ENCODE peak calls at places on chromosomes 16 and 17, in five cellular contexts. One of them, this sample, is unnamed.

GRCh38 chr17:59366773-59367656 is 35.6 kb downstream of the YPEL2 start:
- DNase-seq in cardiac septum: no peak
- DNase-seq in iris pigment epithelial cell: peak
- DNase-seq in RPMI7951: no peak
- DNase-seq in activated T-helper 1 cell treated with anti-CD3 and anti-CD28 coated beads, Interleukin-2, amount 50 U/mL, for 16 hours: no peak
- DNase-seq in this sample: peak

GRCh38 chr17:74807925-74808324 is 31.8 kb upstream of the NAT9 start:
- DNase-seq in cardiac septum: no peak
- DNase-seq in iris pigment epithelial cell: no peak
- DNase-seq in RPMI7951: peak
- DNase-seq in activated T-helper 1 cell treated with anti-CD3 and anti-CD28 coated beads, Interleukin-2, amount 50 U/mL, for 16 hours: no peak
- DNase-seq in this sample: no peak

GRCh38 chr17:78126895-78127239 is 1.7 kb downstream of the TMC6 start:
- DNase-seq in cardiac septum: no peak
- DNase-seq in iris pigment epithelial cell: no peak
- DNase-seq in RPMI7951: no peak
- DNase-seq in activated T-helper 1 cell treated with anti-CD3 and anti-CD28 coated beads, Interleukin-2, amount 50 U/mL, for 16 hours: no peak
- DNase-seq in this sample: no peak

GRCh38 chr16:20300312-20301097 is 26.8 kb downstream of the GP2 start:
- DNase-seq in cardiac septum: no peak
- DNase-seq in iris pigment epithelial cell: peak
- DNase-seq in RPMI7951: peak
- DNase-seq in activated T-helper 1 cell treated with anti-CD3 and anti-CD28 coated beads, Interleukin-2, amount 50 U/mL, for 16 hours: no peak
- DNase-seq in this sample: peak

GRCh38 chr17:80146121-80147034 is 550 bp downstream of the EIF4A3 start:
- DNase-seq in cardiac septum: no peak
- DNase-seq in iris pigment epithelial cell: peak
- DNase-seq in RPMI7951: peak
- DNase-seq in activated T-helper 1 cell treated with anti-CD3 and anti-CD28 coated beads, Interleukin-2, amount 50 U/mL, for 16 hours: no peak
- DNase-seq in this sample: peak

GRCh38 chr17:7848131-7848579 is 6.7 kb upstream of the TMEM88 start:
- DNase-seq in cardiac septum: no peak
- DNase-seq in iris pigment epithelial cell: no peak
- DNase-seq in RPMI7951: no peak
- DNase-seq in activated T-helper 1 cell treated with anti-CD3 and anti-CD28 coated beads, Interleukin-2, amount 50 U/mL, for 16 hours: no peak
- DNase-seq in this sample: no peak

GRCh38 chr17:10730956-10731879 is 1.4 kb upstream of the TMEM220 start:
- DNase-seq in cardiac septum: no peak
- DNase-seq in iris pigment epithelial cell: no peak
- DNase-seq in RPMI7951: no peak
- DNase-seq in activated T-helper 1 cell treated with anti-CD3 and anti-CD28 coated beads, Interleukin-2, amount 50 U/mL, for 16 hours: no peak
- DNase-seq in this sample: no peak

GRCh38 chr16:12271006-12271405 is 294.5 kb downstream of the SNX29 start:
- DNase-seq in cardiac septum: no peak
- DNase-seq in iris pigment epithelial cell: peak
- DNase-seq in RPMI7951: peak
- DNase-seq in activated T-helper 1 cell treated with anti-CD3 and anti-CD28 coated beads, Interleukin-2, amount 50 U/mL, for 16 hours: no peak
- DNase-seq in this sample: peak

GRCh38 chr16:12141556-12141955 is 165.0 kb downstream of the SNX29 start:
- DNase-seq in cardiac septum: no peak
- DNase-seq in iris pigment epithelial cell: no peak
- DNase-seq in RPMI7951: no peak
- DNase-seq in activated T-helper 1 cell treated with anti-CD3 and anti-CD28 coated beads, Interleukin-2, amount 50 U/mL, for 16 hours: no peak
- DNase-seq in this sample: no peak

GRCh38 chr17:17132746-17133145 is 73.4 kb downstream of the PLD6 start:
- DNase-seq in cardiac septum: no peak
- DNase-seq in iris pigment epithelial cell: peak
- DNase-seq in RPMI7951: no peak
- DNase-seq in activated T-helper 1 cell treated with anti-CD3 and anti-CD28 coated beads, Interleukin-2, amount 50 U/mL, for 16 hours: no peak
- DNase-seq in this sample: no peak

GRCh38 chr17:68456529-68457167 is 648 bp downstream of the WIPI1 start:
- DNase-seq in cardiac septum: peak
- DNase-seq in iris pigment epithelial cell: peak
- DNase-seq in RPMI7951: peak
- DNase-seq in activated T-helper 1 cell treated with anti-CD3 and anti-CD28 coated beads, Interleukin-2, amount 50 U/mL, for 16 hours: no peak
- DNase-seq in this sample: peak

GRCh38 chr17:67680445-67681224 is 37.1 kb upstream of the NOL11 start:
- DNase-seq in cardiac septum: no peak
- DNase-seq in iris pigment epithelial cell: no peak
- DNase-seq in RPMI7951: no peak
- DNase-seq in activated T-helper 1 cell treated with anti-CD3 and anti-CD28 coated beads, Interleukin-2, amount 50 U/mL, for 16 hours: no peak
- DNase-seq in this sample: no peak

GRCh38 chr16:69346683-69347082 is 4.9 kb downstream of the TMED6 start:
- DNase-seq in cardiac septum: no peak
- DNase-seq in iris pigment epithelial cell: no peak
- DNase-seq in RPMI7951: no peak
- DNase-seq in activated T-helper 1 cell treated with anti-CD3 and anti-CD28 coated beads, Interleukin-2, amount 50 U/mL, for 16 hours: no peak
- DNase-seq in this sample: no peak

GRCh38 chr17:83186751-83187421 is 107.5 kb downstream of the METRNL start:
- DNase-seq in cardiac septum: no peak
- DNase-seq in iris pigment epithelial cell: no peak
- DNase-seq in RPMI7951: no peak
- DNase-seq in activated T-helper 1 cell treated with anti-CD3 and anti-CD28 coated beads, Interleukin-2, amount 50 U/mL, for 16 hours: no peak
- DNase-seq in this sample: no peak

GRCh38 chr16:30903596-30903995 is 7.2 kb downstream of the CTF1 start:
- DNase-seq in cardiac septum: no peak
- DNase-seq in iris pigment epithelial cell: no peak
- DNase-seq in RPMI7951: peak
- DNase-seq in activated T-helper 1 cell treated with anti-CD3 and anti-CD28 coated beads, Interleukin-2, amount 50 U/mL, for 16 hours: no peak
- DNase-seq in this sample: peak

GRCh38 chr17:28968269-28968913 is 17.1 kb upstream of the PHF12 start:
- DNase-seq in cardiac septum: no peak
- DNase-seq in iris pigment epithelial cell: no peak
- DNase-seq in RPMI7951: peak
- DNase-seq in activated T-helper 1 cell treated with anti-CD3 and anti-CD28 coated beads, Interleukin-2, amount 50 U/mL, for 16 hours: no peak
- DNase-seq in this sample: peak

GRCh38 chr16:24986512-24987303 is 28.5 kb downstream of the ARHGAP17 start:
- DNase-seq in cardiac septum: peak
- DNase-seq in iris pigment epithelial cell: peak
- DNase-seq in RPMI7951: peak
- DNase-seq in activated T-helper 1 cell treated with anti-CD3 and anti-CD28 coated beads, Interleukin-2, amount 50 U/mL, for 16 hours: no peak
- DNase-seq in this sample: peak

GRCh38 chr16:60755907-60756306 is 1280.3 kb downstream of the CDH8 start:
- DNase-seq in cardiac septum: no peak
- DNase-seq in iris pigment epithelial cell: no peak
- DNase-seq in RPMI7951: no peak
- DNase-seq in activated T-helper 1 cell treated with anti-CD3 and anti-CD28 coated beads, Interleukin-2, amount 50 U/mL, for 16 hours: no peak
- DNase-seq in this sample: no peak

GRCh38 chr16:89135166-89135565 is 36.4 kb upstream of the CDH15 start:
- DNase-seq in cardiac septum: no peak
- DNase-seq in iris pigment epithelial cell: no peak
- DNase-seq in RPMI7951: no peak
- DNase-seq in activated T-helper 1 cell treated with anti-CD3 and anti-CD28 coated beads, Interleukin-2, amount 50 U/mL, for 16 hours: no peak
- DNase-seq in this sample: no peak

GRCh38 chr17:60901806-60902205 is 224.2 kb downstream of the BCAS3 start:
- DNase-seq in cardiac septum: no peak
- DNase-seq in iris pigment epithelial cell: peak
- DNase-seq in RPMI7951: peak
- DNase-seq in activated T-helper 1 cell treated with anti-CD3 and anti-CD28 coated beads, Interleukin-2, amount 50 U/mL, for 16 hours: no peak
- DNase-seq in this sample: peak

GRCh38 chr17:11853321-11854151 is 143.7 kb downstream of the ZNF18 start:
- DNase-seq in cardiac septum: no peak
- DNase-seq in iris pigment epithelial cell: no peak
- DNase-seq in RPMI7951: peak
- DNase-seq in activated T-helper 1 cell treated with anti-CD3 and anti-CD28 coated beads, Interleukin-2, amount 50 U/mL, for 16 hours: no peak
- DNase-seq in this sample: no peak

GRCh38 chr17:82019905-82020873 is 2.5 kb downstream of the CENPX start:
- DNase-seq in cardiac septum: peak
- DNase-seq in iris pigment epithelial cell: peak
- DNase-seq in RPMI7951: no peak
- DNase-seq in activated T-helper 1 cell treated with anti-CD3 and anti-CD28 coated beads, Interleukin-2, amount 50 U/mL, for 16 hours: peak
- DNase-seq in this sample: peak

GRCh38 chr17:10557422-10557821 is 8.0 kb upstream of the MYH2 start:
- DNase-seq in cardiac septum: no peak
- DNase-seq in iris pigment epithelial cell: no peak
- DNase-seq in RPMI7951: peak
- DNase-seq in activated T-helper 1 cell treated with anti-CD3 and anti-CD28 coated beads, Interleukin-2, amount 50 U/mL, for 16 hours: no peak
- DNase-seq in this sample: peak

GRCh38 chr17:38415250-38416194 is 12.7 kb upstream of the ARHGAP23 start:
- DNase-seq in cardiac septum: no peak
- DNase-seq in iris pigment epithelial cell: peak
- DNase-seq in RPMI7951: no peak
- DNase-seq in activated T-helper 1 cell treated with anti-CD3 and anti-CD28 coated beads, Interleukin-2, amount 50 U/mL, for 16 hours: no peak
- DNase-seq in this sample: peak

GRCh38 chr16:70634861-70635260 is 11.5 kb upstream of the IL34 start:
- DNase-seq in cardiac septum: no peak
- DNase-seq in iris pigment epithelial cell: peak
- DNase-seq in RPMI7951: no peak
- DNase-seq in activated T-helper 1 cell treated with anti-CD3 and anti-CD28 coated beads, Interleukin-2, amount 50 U/mL, for 16 hours: no peak
- DNase-seq in this sample: peak

GRCh38 chr17:1005361-1005946 is 8.5 kb downstream of the TIMM22 start:
- DNase-seq in cardiac septum: no peak
- DNase-seq in iris pigment epithelial cell: peak
- DNase-seq in RPMI7951: peak
- DNase-seq in activated T-helper 1 cell treated with anti-CD3 and anti-CD28 coated beads, Interleukin-2, amount 50 U/mL, for 16 hours: no peak
- DNase-seq in this sample: peak

GRCh38 chr17:8900207-8900606 is 32.7 kb upstream of the PIK3R6 start:
- DNase-seq in cardiac septum: no peak
- DNase-seq in iris pigment epithelial cell: no peak
- DNase-seq in RPMI7951: no peak
- DNase-seq in activated T-helper 1 cell treated with anti-CD3 and anti-CD28 coated beads, Interleukin-2, amount 50 U/mL, for 16 hours: no peak
- DNase-seq in this sample: no peak